ENCODE peak calls at places on chromosomes 12 and 14, in seven cellular contexts. Y is A549; E is AG04450; C is left ventricle myocardium inferior; T is hepatocyte; S is CD8-positive, alpha-beta T cell; J is ovary. N is an unnamed sample.

GRCh38 chr12:47819902-47820630 is at the start of gene HDAC7:
- DNase-seq in J (peak), C (peak), T (peak), Y (peak), S (peak), E (no peak), N (peak)

GRCh38 chr14:61178226-61179060 is 102.7 kb downstream of the TMEM30B start:
- DNase-seq in S (no peak), T (peak), J (no peak), C (no peak), E (peak), Y (peak), N (no peak)

GRCh38 chr14:39367387-39367751 is 64.9 kb downstream of the FBXO33 start:
- DNase-seq in C (no peak), Y (no peak), S (no peak), J (no peak), T (no peak), E (no peak), N (no peak)

GRCh38 chr14:69634871-69635270 is 23.5 kb downstream of the SUSD6 start:
- DNase-seq in C (no peak), T (no peak), J (no peak), S (no peak), Y (no peak), E (no peak), N (no peak)

GRCh38 chr14:63492391-63492790 is 50.8 kb downstream of the PPP2R5E start:
- DNase-seq in T (no peak), S (no peak), E (no peak), Y (no peak), C (no peak), J (no peak), N (no peak)

GRCh38 chr12:76124456-76124855 is 40.0 kb upstream of the NAP1L1 start:
- DNase-seq in E (no peak), C (no peak), S (no peak), T (no peak), J (no peak), Y (no peak), N (no peak)

GRCh38 chr14:39548358-39548757 is 116.1 kb upstream of the FBXO33 start:
- DNase-seq in S (no peak), C (no peak), J (no peak), T (no peak), E (no peak), Y (no peak), N (no peak)

GRCh38 chr12:56941299-56942017 is 7.2 kb upstream of the SDR9C7 start:
- DNase-seq in E (no peak), T (peak), C (no peak), Y (peak), S (no peak), J (no peak), N (no peak)

GRCh38 chr12:118103231-118103600 is 595 bp downstream of the VSIG10 start:
- DNase-seq in T (no peak), S (no peak), J (peak), C (no peak), E (no peak), Y (peak), N (peak)

GRCh38 chr12:4975574-4975973 is 65.9 kb downstream of the KCNA1 start:
- DNase-seq in J (no peak), S (no peak), T (no peak), Y (no peak), E (no peak), C (no peak), N (no peak)

GRCh38 chr12:68560823-68561422 is 49.8 kb upstream of the RAP1B start:
- DNase-seq in E (no peak), Y (no peak), C (no peak), J (no peak), T (no peak), S (no peak), N (no peak)
- H3K27ac ChIP-seq in E (peak), Y (no peak), C (peak), J (no peak), T (no peak), S (no peak), N (no peak)

DNA sequence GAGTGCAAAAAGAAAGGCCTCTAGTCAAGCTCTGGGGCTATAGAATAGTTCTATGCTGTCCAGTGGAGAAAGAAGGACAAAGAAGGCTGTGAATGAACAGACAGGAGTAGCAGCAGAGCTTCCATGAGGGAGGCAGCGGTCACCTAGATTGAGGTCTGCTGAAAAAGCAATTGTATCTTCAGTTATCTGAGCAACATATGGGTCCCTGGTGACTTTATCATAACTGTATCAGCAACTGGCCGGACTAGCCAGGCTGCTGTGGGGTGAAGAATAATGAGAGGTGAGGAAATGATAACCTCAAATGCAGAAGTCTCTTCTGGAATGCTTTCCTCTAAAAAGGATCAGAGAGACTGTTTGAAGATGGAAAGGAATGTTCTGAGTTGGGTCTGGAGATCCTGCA is 971.3 kb upstream of the TMEM132C start:
- DNase-seq in E (no peak), S (no peak), Y (no peak), T (no peak), C (no peak), J (no peak), N (no peak)
- H3K4me3 ChIP-seq in E (no peak), S (no peak), Y (no peak), T (no peak), C (no peak), J (no peak), N (no peak)

GRCh38 chr14:34615507-34615906 is 14.4 kb downstream of the SNX6 start:
- DNase-seq in S (no peak), C (no peak), J (no peak), T (no peak), Y (no peak), E (no peak), N (no peak)

GRCh38 chr14:34620115-34620514 is 9.8 kb downstream of the SNX6 start:
- DNase-seq in C (no peak), J (no peak), T (no peak), Y (no peak), S (no peak), E (no peak), N (no peak)

GRCh38 chr14:34614638-34615037 is 15.3 kb downstream of the SNX6 start:
- DNase-seq in J (no peak), S (no peak), T (no peak), E (no peak), Y (no peak), C (no peak), N (no peak)

GRCh38 chr14:34619399-34619920 is 10.5 kb downstream of the SNX6 start:
- DNase-seq in S (no peak), T (no peak), E (no peak), J (no peak), Y (no peak), C (no peak), N (no peak)

DNA sequence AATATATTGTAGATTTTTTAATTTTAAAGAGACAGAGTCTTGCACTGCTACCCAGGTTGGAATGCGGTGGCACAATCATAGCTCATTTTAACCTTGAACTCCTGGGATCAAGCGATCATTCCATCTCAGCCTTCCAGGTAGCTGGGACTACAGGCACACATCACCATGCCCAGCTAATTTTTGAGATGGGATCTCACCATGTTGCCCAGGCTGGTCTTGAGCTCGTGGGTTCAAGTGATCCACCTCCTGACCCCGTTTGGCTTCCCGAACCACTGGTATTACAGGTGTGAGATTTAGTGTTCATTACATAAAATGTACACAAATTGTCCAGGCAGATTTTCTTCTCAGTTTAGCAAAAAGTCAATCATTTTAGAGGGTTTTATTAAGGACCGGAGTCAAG is 13.6 kb downstream of the SNX6 start:
- DNase-seq in Y (no peak), T (no peak), C (no peak), S (no peak), J (no peak), E (no peak), N (no peak)
- TF ChIP-seq CTCF in Y (no peak), T (no peak), C (no peak), S (no peak), J (no peak), E (no peak), N (no peak)

DNA sequence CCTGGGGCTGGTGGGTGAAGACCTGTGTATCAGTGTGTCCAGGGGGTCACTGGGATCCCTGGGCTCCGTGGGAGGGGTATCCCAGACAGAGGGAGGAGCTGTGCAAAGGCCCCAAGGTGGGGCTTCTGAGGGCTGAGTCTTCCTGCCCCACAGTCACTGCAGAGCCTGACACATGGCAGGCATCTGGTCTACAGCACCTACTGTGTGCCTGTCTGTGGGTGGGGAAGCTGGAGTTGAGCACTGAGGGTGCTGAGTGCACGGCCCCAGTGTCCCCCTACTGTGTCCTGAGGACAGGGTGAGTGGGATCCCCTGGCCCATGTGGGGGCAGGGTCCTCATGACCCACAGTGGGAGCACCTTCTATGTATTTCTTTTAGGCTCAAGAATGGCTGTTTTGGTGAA is 56.1 kb downstream of the BEGAIN start:
- DNase-seq in E (no peak), C (peak), Y (no peak), J (no peak), S (no peak), T (no peak), N (no peak)
- H3K27ac ChIP-seq in E (no peak), C (no peak), Y (no peak), J (no peak), S (no peak), T (no peak), N (no peak)

DNA sequence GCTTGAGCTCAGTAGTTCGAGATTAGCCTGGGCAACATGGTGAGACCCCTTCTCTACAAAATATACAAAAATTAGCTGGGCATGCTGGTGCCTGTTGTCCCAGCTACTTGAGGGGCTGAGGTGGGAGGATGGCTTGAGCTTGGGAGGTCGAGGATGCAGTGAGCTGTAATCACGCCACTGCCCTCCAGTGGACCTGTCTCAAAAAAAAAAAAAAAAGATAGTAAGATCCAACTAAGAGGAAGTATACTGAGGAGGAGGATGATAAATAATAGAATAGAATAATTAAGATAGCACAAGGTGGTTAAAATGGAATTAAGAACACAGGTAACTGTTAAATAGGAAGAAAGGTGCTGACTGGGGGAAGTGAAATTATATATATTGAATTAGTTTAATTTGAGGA is 37.0 kb upstream of the BAZ1A start:
- DNase-seq in Y (no peak), T (no peak), E (no peak), C (no peak), J (no peak), S (no peak), N (peak)
- H3K4me3 ChIP-seq in Y (no peak), T (no peak), E (no peak), C (no peak), J (no peak), S (no peak), N (no peak)

DNA sequence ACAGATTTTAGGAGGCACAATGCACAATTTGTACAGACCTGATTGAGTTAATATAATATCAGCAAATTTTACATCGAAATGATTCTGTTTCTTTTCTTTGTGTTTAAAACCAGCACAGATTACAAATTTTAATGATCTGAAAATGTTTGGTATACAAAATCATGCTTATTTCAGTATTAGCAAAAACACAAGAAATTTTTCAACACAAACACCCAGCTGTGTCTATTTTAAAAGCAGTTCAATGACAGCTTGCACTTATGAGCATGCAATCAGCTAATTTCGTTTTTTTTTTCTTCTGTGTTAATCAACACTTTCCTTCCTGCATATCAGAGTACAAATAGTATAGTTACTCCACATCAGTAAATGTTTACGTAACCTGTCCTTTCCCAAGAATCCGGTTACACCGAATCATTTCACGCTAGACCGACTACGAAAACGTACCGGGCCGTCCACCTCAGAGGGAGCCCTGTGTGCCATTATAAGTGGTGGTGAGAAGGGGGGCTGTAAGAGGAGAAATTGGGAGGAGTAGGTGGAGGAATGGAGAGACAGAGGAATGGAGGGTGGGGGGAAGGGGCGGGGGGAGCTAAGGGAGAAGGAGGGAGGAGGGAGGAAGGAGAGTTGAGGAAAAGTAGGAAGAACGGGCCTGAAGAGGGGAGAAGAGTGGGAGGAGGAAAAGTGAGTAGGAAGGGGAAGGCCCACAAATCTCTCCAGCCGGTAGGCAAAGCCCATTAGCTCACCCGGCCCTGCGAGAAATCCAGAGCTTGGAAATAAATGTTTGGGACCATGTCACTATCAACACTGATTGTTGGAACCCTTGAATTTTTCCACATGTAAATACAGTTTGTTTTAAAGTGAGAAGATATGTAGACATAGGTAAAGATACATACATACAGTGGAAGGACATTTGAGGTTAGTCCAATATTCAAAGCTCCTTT is 2.4 kb upstream of the FOXG1 start:
- DNase-seq in Y (no peak), T (no peak), J (no peak), S (no peak), E (no peak), C (no peak), N (no peak)
- TF ChIP-seq CTCF in Y (no peak), T (no peak), J (no peak), S (no peak), E (no peak), C (no peak), N (no peak)

GRCh38 chr12:113899844-113900471 is 66.2 kb downstream of the RBM19 start:
- DNase-seq in E (no peak), C (no peak), T (no peak), Y (no peak), S (no peak), J (no peak), N (no peak)

GRCh38 chr12:113899042-113899843 is 66.9 kb downstream of the RBM19 start:
- DNase-seq in J (no peak), E (no peak), C (no peak), T (no peak), Y (no peak), S (no peak), N (no peak)

GRCh38 chr12:113898466-113898865 is 67.7 kb downstream of the RBM19 start:
- DNase-seq in S (no peak), T (no peak), E (no peak), C (no peak), Y (no peak), J (no peak), N (no peak)

GRCh38 chr12:113903381-113903863 is 62.7 kb downstream of the RBM19 start:
- DNase-seq in J (no peak), T (no peak), C (no peak), Y (no peak), E (peak), S (no peak), N (no peak)

DNA sequence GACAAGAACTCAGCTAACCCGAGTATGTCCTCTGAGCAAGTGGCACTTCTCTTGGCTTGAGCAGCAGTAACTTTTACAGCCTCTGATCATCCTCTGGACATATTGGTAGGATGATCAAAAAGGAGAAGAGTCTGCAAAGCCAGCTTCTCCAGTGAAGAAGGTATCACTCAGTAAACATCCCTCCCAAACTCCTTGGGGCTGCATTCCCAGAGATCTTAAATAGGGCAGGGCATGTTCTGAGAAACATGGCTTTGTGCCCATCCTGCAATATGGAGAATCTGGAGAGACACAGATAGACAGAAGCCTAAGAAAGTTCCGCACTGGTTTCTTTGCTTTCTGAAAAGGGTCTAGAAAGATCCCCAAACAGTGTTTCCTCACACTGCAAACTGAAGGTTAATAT is 65.4 kb downstream of the RBM19 start:
- DNase-seq in Y (no peak), E (no peak), T (no peak), S (no peak), C (no peak), J (no peak), N (no peak)
- H3K27ac ChIP-seq in Y (no peak), E (no peak), T (no peak), S (no peak), C (no peak), J (no peak), N (no peak)

N was measured in cardiac muscle cell.